ENCODE peak calls at places on chromosomes 13 and 19, in seven cellular contexts. Y is stimulated activated CD4-positive, alpha-beta T cell treated with anti-CD3 and anti-CD28 coated beads, Interleukin-12 subunit alpha, Interleukin-12 subunit beta, amount 100 ng/mL, for 4 hours; T is GOT3; V is Calu3; X is germinal center; F is lung; K is WERI-Rb-1. O is an unnamed sample.

GRCh38 chr13:83503424-83503823 is 378.9 kb downstream of the SLITRK1 start:
- DNase-seq in Y (no peak), T (no peak), V (no peak), X (no peak), F (no peak), K (no peak), O (no peak)

GRCh38 chr19:54453921-54454780 is 5.2 kb downstream of the LENG8 start:
- DNase-seq in Y (no peak), T (no peak), V (no peak), X (no peak), F (no peak), K (no peak), O (no peak)

GRCh38 chr13:102311901-102312300 is 89.9 kb downstream of the FGF14 start:
- DNase-seq in Y (no peak), T (no peak), V (no peak), X (no peak), F (no peak), K (no peak), O (no peak)

GRCh38 chr19:19860756-19861390 is 4.8 kb upstream of the ZNF253 start:
- DNase-seq in Y (peak), T (no peak), V (no peak), X (peak), F (no peak), K (no peak), O (no peak)

GRCh38 chr13:61286148-61286745 is 129.4 kb downstream of the PCDH20 start:
- DNase-seq in Y (no peak), T (no peak), V (no peak), X (no peak), F (no peak), K (peak), O (peak)

GRCh38 chr19:4448147-4448985 is 9.2 kb downstream of the UBXN6 start:
- DNase-seq in Y (no peak), T (no peak), V (no peak), X (no peak), F (no peak), K (no peak), O (no peak)

GRCh38 chr13:40385858-40386180 is 280.6 kb downstream of the FOXO1 start:
- DNase-seq in Y (no peak), T (no peak), V (no peak), X (no peak), F (no peak), K (no peak), O (no peak)

GRCh38 chr19:41587101-41587837 is 11.3 kb downstream of the CEACAM21 start:
- DNase-seq in Y (no peak), T (no peak), V (no peak), X (no peak), F (no peak), K (no peak), O (no peak)

GRCh38 chr19:38703509-38703908 is 40.8 kb downstream of the CAPN12 start:
- DNase-seq in Y (no peak), T (no peak), V (no peak), X (no peak), F (no peak), K (no peak), O (no peak)

GRCh38 chr19:13087795-13088537 is 14.7 kb downstream of the LYL1 start:
- DNase-seq in Y (no peak), T (no peak), V (no peak), X (no peak), F (no peak), K (no peak), O (no peak)

GRCh38 chr13:32846020-32846451 is 170.2 kb upstream of the KL start:
- DNase-seq in Y (no peak), T (no peak), V (no peak), X (no peak), F (no peak), K (no peak), O (no peak)

GRCh38 chr19:14555918-14556661 is 15.8 kb downstream of the NDUFB7 start:
- DNase-seq in Y (no peak), T (no peak), V (no peak), X (no peak), F (no peak), K (no peak), O (no peak)

GRCh38 chr13:47800593-47800992 is 200.5 kb downstream of the SUCLA2 start:
- DNase-seq in Y (no peak), T (no peak), V (no peak), X (no peak), F (no peak), K (no peak), O (no peak)

GRCh38 chr19:17985037-17985818 is 18.3 kb downstream of the KCNN1 start:
- DNase-seq in Y (no peak), T (no peak), V (no peak), X (no peak), F (no peak), K (no peak), O (no peak)